ENCODE peak calls at places on chromosome 22, in seven cellular contexts. E, J, H, R, X, D and U are unnamed samples.

GRCh38 chr22:36328635-36329216 is 59.0 kb downstream of the MYH9 start:
- DNase-seq in X (peak), D (peak), J (peak), R (peak), E (no peak), H (peak), U (peak)

GRCh38 chr22:23764931-23765881 is 2.4 kb downstream of the C22orf15 start:
- DNase-seq in H (no peak), X (no peak), R (no peak), J (no peak), D (no peak), E (no peak), U (no peak)

GRCh38 chr22:31609716-31610115 is 52.3 kb downstream of the PISD start:
- DNase-seq in R (no peak), D (no peak), E (no peak), X (no peak), H (no peak), J (no peak), U (no peak)

GRCh38 chr22:44522526-44523170 is 24.6 kb upstream of the RTL6 start:
- DNase-seq in E (no peak), X (no peak), H (no peak), J (no peak), R (no peak), D (no peak), U (no peak)

GRCh38 chr22:45503816-45504702 is 1.4 kb downstream of the FBLN1 start:
- DNase-seq in R (no peak), H (no peak), J (no peak), E (no peak), X (no peak), D (no peak), U (no peak)

GRCh38 chr22:35892192-35892591 is 136.4 kb downstream of the RBFOX2 start:
- DNase-seq in D (peak), J (peak), X (no peak), R (peak), E (no peak), H (peak), U (no peak)

GRCh38 chr22:46035380-46035741 is 58.4 kb upstream of the WNT7B start:
- DNase-seq in J (no peak), D (no peak), H (no peak), R (no peak), X (no peak), E (no peak), U (no peak)

GRCh38 chr22:38312261-38312800 is 4.9 kb downstream of the CSNK1E start:
- DNase-seq in R (no peak), D (no peak), E (no peak), J (no peak), X (no peak), H (no peak), U (no peak)

GRCh38 chr22:23137905-23138520 is 3.8 kb downstream of the RSPH14 start:
- DNase-seq in D (no peak), H (no peak), E (peak), R (no peak), X (no peak), J (no peak), U (no peak)

GRCh38 chr22:16824718-16825687 is at the start of gene XKR3:
- DNase-seq in R (peak), E (no peak), J (no peak), H (peak), X (no peak), D (no peak), U (no peak)

GRCh38 chr22:30301995-30302809 is 12.9 kb upstream of the CASTOR1 start:
- DNase-seq in H (peak), J (no peak), X (no peak), D (no peak), E (no peak), R (no peak), U (no peak)

GRCh38 chr22:30572840-30573593 is 1.4 kb downstream of the GAL3ST1 start:
- DNase-seq in R (no peak), D (no peak), H (no peak), J (no peak), X (peak), E (no peak), U (no peak)

GRCh38 chr22:32674925-32675825 is 126.3 kb upstream of the TIMP3 start:
- DNase-seq in J (no peak), E (no peak), H (no peak), R (no peak), D (no peak), X (no peak), U (no peak)
- TF ChIP-seq CTCF in J (peak), E (no peak), H (no peak), R (no peak), D (no peak), X (no peak), U (no peak)

GRCh38 chr22:49513358-49513851 is 314.3 kb downstream of the BRD1 start:
- DNase-seq in H (no peak), J (no peak), E (no peak), R (no peak), X (no peak), D (no peak), U (no peak)
- H3K27ac ChIP-seq in H (no peak), J (no peak), E (no peak), R (no peak), X (no peak), D (no peak), U (no peak)

DNA sequence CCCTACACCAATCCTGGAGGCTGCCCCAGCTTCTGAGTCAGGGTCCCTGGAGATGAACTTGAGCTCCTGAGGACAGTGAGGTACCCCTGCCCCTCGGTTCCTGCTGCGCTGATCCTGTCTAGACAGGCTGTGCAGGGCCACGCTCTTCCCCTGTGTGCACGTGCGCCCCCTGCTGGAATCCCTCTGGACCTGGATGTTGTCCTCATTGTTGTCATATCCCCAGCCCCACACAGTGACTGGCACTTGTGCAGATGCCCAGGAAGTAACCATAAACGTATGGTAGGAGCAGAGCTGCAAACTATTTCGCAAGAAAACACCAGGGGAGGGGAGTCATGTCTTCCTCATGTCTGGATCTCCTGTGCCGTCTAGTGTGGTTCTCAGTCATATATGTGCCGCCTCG is 114.7 kb downstream of the CRYBB2 start:
- DNase-seq in D (no peak), R (peak), J (no peak), X (no peak), H (peak), E (peak), U (no peak)
- TF ChIP-seq CTCF in D (no peak), R (peak), J (peak), X (no peak), H (peak), E (no peak), U (no peak)

GRCh38 chr22:42185915-42186439 is 55.4 kb upstream of the CYP2D6 start:
- DNase-seq in X (no peak), R (no peak), D (no peak), H (no peak), E (no peak), J (no peak), U (no peak)

GRCh38 chr22:42189761-42190160 is 59.2 kb upstream of the CYP2D6 start:
- DNase-seq in E (no peak), X (no peak), D (no peak), R (no peak), H (no peak), J (no peak), U (no peak)

GRCh38 chr22:42187646-42188045 is 57.0 kb upstream of the CYP2D6 start:
- DNase-seq in D (no peak), R (no peak), H (no peak), E (no peak), X (no peak), J (no peak), U (no peak)

GRCh38 chr22:42190274-42190673 is 59.7 kb upstream of the CYP2D6 start:
- DNase-seq in E (no peak), H (no peak), R (no peak), X (no peak), D (no peak), J (no peak), U (no peak)

DNA sequence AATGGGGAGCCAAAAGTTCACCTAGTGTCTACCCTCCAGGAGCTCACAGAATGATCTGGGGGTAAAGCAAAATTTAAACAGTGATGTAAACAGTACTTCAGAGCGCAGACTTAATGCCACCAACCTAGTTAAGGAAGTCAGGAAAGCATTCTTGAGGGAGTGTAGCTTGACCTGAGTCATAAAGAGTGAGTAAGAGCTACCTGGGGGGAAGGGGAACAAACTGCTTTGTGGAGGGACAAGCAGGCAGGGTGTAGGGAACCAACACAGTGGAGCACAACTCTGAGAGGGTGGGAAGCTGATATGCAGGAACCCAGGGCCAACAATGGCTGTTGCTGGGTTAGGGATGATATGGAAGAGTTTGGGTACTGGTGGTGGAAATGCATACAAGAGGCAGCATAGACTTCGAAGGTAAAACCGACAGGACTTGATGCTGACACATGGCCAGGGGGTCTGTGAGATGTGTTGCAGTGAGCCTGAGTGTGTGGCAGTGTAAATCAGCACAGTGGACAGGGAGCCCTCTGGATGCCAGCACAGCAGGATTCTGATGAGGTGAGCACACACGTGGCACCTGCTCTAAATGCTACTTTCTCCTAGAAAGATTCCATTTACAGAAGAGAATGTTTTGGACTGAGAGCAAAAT is 58.3 kb upstream of the CYP2D6 start:
- DNase-seq in X (peak), E (no peak), D (no peak), J (no peak), H (peak), R (no peak), U (no peak)
- H3K27ac ChIP-seq in X (peak), E (no peak), D (no peak), J (no peak), H (no peak), R (no peak), U (no peak)

DNA sequence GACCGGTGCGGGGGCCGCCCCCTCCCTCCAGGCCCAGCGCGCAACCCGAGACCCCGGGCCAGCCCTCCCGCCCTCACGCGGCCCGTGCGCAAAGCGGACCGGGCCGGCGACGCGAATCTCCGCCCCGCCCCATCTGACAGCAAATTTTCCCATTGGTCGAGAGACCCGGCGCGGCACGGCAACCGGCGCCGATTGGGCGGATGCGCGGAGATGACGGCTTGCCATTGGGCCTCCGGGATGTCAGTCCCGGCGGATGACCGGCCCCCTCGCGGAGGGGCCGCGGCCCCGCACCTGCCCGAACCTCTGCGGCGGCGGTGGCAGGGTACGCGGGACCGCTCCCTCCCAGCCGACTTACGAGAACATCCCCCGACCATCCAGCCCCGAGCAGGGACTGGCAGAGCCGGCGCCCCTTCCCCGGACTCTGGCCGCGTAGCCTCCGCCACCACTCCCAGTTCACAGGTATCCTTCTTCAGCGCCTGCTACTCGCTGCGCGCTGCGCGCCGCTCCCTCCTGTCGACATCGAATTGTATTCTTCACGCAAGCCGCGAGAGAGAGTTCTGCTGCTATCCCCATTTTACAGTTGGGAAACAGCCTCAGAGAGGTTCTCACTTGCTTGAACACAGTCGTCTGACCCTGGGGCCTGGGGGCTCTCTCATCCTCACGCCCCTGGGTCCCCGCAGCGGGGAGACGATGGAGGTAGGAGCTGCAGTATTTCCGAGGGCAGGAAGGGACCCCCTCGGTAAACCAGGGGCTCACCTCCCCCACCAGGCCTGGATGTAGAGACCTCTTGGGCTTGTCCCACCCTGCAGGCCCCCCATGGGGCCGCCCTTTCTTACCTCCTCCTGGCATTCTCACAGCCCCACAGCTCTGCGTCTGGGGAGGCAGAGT is at the start of gene ARVCF:
- DNase-seq in E (peak), D (peak), J (peak), R (peak), X (peak), H (peak), U (peak)
- TF ChIP-seq CTCF in E (peak), D (peak), J (no peak), R (peak), X (no peak), H (no peak), U (peak)

GRCh38 chr22:19110064-19110458 is 12.2 kb downstream of the DGCR2 start:
- DNase-seq in D (no peak), J (no peak), E (no peak), R (peak), H (no peak), X (no peak), U (no peak)

GRCh38 chr22:19111584-19111983 is 10.6 kb downstream of the DGCR2 start:
- DNase-seq in E (no peak), D (no peak), J (no peak), H (no peak), X (no peak), R (no peak), U (no peak)

GRCh38 chr22:19109198-19110063 is 12.8 kb downstream of the DGCR2 start:
- DNase-seq in R (peak), D (no peak), E (peak), X (no peak), H (no peak), J (no peak), U (no peak)

GRCh38 chr22:19113429-19113828 is 8.8 kb downstream of the DGCR2 start:
- DNase-seq in X (no peak), E (no peak), J (no peak), D (no peak), R (no peak), H (no peak), U (no peak)

GRCh38 chr22:19111140-19111539 is 11.1 kb downstream of the DGCR2 start:
- DNase-seq in J (no peak), H (no peak), D (no peak), E (no peak), R (no peak), X (no peak), U (no peak)
- H3K27ac ChIP-seq in J (no peak), H (no peak), D (no peak), E (peak), R (peak), X (no peak), U (no peak)